ENCODE peak calls at places on chromosomes 2 and 18, in five cellular contexts. P, A, Z, G and N are unnamed samples. For H3K27me3, the result is how much of the 10 kb centered on the place peaks cover.

GRCh38 chr18:8339958-8340357 is 269.3 kb upstream of the RAB12 start:
- DNase-seq in P (no peak), A (no peak), G (no peak), Z (peak), N (no peak)

GRCh38 chr2:1988049-1988448 is 243.7 kb upstream of the PXDN start:
- DNase-seq in P (no peak), A (no peak), Z (no peak), G (no peak), N (no peak)

GRCh38 chr18:34971313-34971712 is 69.9 kb upstream of the MAPRE2 start:
- DNase-seq in P (no peak), A (no peak), Z (no peak), G (no peak), N (no peak)

GRCh38 chr2:208306291-208306690 is 40.2 kb downstream of the PIKFYVE start:
- DNase-seq in Z (no peak), G (no peak), P (no peak), A (no peak), N (peak)

GRCh38 chr2:23600336-23600735 is 215.4 kb downstream of the KLHL29 start:
- DNase-seq in P (no peak), G (peak), A (no peak), Z (no peak), N (no peak)

GRCh38 chr18:47632970-47633635 is 297.4 kb downstream of the SMAD2 start:
- DNase-seq in Z (no peak), G (no peak), A (no peak), P (no peak), N (no peak)

GRCh38 chr18:37662099-37662498 is 96.5 kb upstream of the CELF4 start:
- DNase-seq in Z (no peak), A (no peak), P (no peak), G (no peak), N (no peak)

GRCh38 chr2:78985558-78985957 is 39.9 kb upstream of the REG3G start:
- DNase-seq in P (no peak), A (no peak), Z (no peak), G (no peak), N (no peak)

GRCh38 chr18:78073275-78073674 is 823.6 kb downstream of the GALR1 start:
- DNase-seq in G (no peak), P (no peak), A (no peak), Z (no peak), N (no peak)

GRCh38 chr18:62281684-62282083 is 43.4 kb upstream of the TNFRSF11A start:
- DNase-seq in P (no peak), A (no peak), Z (no peak), G (no peak), N (peak)

GRCh38 chr18:59276047-59276446 is 2.8 kb upstream of the RAX start:
- DNase-seq in P (no peak), G (no peak), A (no peak), Z (no peak), N (no peak)

GRCh38 chr18:59275406-59275949 is 2.2 kb upstream of the RAX start:
- DNase-seq in A (no peak), Z (no peak), P (no peak), G (no peak), N (no peak)

GRCh38 chr18:59272971-59273935 is at the start of gene RAX:
- DNase-seq in P (no peak), A (no peak), Z (no peak), G (no peak), N (no peak)

GRCh38 chr18:59272221-59272888 is 899 bp downstream of the RAX start:
- DNase-seq in G (no peak), A (no peak), P (no peak), Z (no peak), N (no peak)

GRCh38 chr18:59273936-59274928 is 978 bp upstream of the RAX start:
- DNase-seq in Z (no peak), A (no peak), P (no peak), G (no peak), N (no peak)
- H3K27me3 ChIP-seq in Z (half or more), A (half or more), P (half or more), G (half or more), N (half or more)

DNA sequence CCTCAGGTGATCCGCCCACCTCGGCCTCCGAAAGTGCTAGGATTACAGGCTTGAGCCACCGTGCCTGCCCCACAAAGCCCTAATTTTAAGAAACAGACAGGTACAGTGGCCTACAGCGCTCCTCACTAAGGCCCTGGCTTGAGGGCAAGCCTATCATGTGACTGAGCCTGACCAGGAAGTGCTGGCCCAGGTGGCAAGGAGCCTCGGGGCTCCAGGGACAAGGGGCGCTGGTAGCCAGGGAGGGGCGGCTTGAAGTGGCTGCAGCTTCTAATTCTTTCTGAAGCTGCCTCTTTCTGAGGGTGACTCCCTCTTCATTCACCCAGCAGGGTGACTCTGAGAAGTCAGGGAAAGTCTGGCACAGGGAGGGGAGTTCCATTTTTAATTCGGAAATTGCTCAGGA is 115.8 kb downstream of the FAM210A start:
- DNase-seq in G (peak), P (no peak), A (peak), Z (no peak), N (no peak)
- H3K4me3 ChIP-seq in G (peak), P (peak), A (peak), Z (peak), N (no peak)

DNA sequence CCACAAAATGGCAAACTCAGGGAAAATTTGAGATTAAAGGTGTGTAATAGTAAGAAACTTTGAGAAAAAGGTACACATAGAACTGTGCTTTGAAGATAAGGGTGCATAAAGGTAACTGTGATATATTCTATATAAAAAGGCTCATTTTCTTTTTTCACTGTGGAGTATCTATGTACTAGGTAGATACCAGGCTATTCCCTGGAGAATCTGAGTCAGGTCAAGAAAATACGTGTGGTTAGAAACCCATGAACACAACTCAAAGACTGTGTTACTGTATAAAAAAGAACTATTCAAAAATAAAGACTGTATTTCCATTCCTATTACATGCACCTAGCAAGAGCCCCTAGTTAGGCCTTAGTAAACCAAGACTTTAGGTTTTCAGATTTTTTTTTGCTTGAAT is 100.1 kb upstream of the GRB14 start:
- DNase-seq in P (no peak), A (no peak), G (no peak), Z (no peak), N (no peak)
- H3K27me3 ChIP-seq in P (under half), A (under half), G (under half), Z (under half), N (under half)

GRCh38 chr2:189267925-189268579 is 88.5 kb upstream of the COL5A2 start:
- DNase-seq in Z (no peak), P (no peak), A (no peak), G (no peak), N (no peak)
- H3K4me3 ChIP-seq in Z (no peak), P (no peak), A (no peak), G (no peak), N (no peak)

GRCh38 chr2:192469612-192470011 is 274.9 kb upstream of the TMEFF2 start:
- DNase-seq in Z (no peak), G (no peak), P (no peak), A (no peak), N (no peak)

GRCh38 chr2:192465145-192465544 is 270.4 kb upstream of the TMEFF2 start:
- DNase-seq in P (no peak), G (no peak), Z (no peak), A (no peak), N (no peak)

GRCh38 chr2:192473331-192473730 is 278.6 kb upstream of the TMEFF2 start:
- DNase-seq in P (no peak), Z (no peak), A (no peak), G (no peak), N (no peak)

GRCh38 chr2:192467953-192468660 is 273.4 kb upstream of the TMEFF2 start:
- DNase-seq in P (no peak), A (no peak), Z (no peak), G (no peak), N (no peak)
- H3K27me3 ChIP-seq in P (under half), A (under half), Z (under half), G (under half), N (under half)

DNA sequence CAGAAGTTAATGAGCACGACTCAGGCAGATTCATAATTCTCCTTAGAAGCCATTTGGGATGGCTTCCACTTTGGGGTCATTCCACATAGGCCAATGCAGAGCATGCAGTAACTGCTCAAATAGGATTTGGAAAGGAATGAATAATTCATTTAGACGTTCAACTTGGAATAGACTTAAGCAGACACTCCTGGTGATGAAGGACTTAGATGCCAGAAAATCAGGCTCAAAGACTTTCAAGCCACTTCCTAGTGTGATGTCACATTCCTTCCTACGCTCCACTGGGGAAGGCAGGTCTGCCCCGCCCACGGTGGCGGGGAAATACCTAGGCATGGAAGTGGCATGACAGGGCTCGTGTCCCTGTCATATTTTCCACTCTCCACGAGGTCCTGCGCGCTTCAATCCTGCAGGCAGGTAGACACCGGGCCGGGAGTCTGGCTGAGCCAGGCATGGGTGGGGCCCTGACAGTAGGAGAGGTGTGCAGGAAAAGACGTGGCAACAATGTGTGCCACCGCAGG is at the start of gene IL1RL2:
- DNase-seq in P (no peak), Z (no peak), G (peak), A (peak), N (no peak)
- H3K4me3 ChIP-seq in P (peak), Z (peak), G (peak), A (peak), N (peak)

GRCh38 chr2:238926761-238927611 is 79.1 kb downstream of the TWIST2 start:
- DNase-seq in A (no peak), G (peak), Z (peak), P (no peak), N (no peak)
- H3K27me3 ChIP-seq in A (under half), G (under half), Z (under half), P (under half), N (under half)

GRCh38 chr18:75226301-75226955 is 15.8 kb downstream of the TSHZ1 start:
- DNase-seq in Z (peak), A (no peak), G (no peak), P (no peak), N (no peak)

GRCh38 chr18:75228967-75229366 is 18.4 kb downstream of the TSHZ1 start:
- DNase-seq in G (no peak), Z (no peak), P (no peak), A (no peak), N (no peak)

GRCh38 chr18:75227535-75227934 is 16.9 kb downstream of the TSHZ1 start:
- DNase-seq in G (no peak), P (no peak), Z (no peak), A (no peak), N (no peak)

GRCh38 chr18:75229437-75229836 is 18.8 kb downstream of the TSHZ1 start:
- DNase-seq in P (no peak), G (no peak), Z (no peak), A (no peak), N (no peak)

DNA sequence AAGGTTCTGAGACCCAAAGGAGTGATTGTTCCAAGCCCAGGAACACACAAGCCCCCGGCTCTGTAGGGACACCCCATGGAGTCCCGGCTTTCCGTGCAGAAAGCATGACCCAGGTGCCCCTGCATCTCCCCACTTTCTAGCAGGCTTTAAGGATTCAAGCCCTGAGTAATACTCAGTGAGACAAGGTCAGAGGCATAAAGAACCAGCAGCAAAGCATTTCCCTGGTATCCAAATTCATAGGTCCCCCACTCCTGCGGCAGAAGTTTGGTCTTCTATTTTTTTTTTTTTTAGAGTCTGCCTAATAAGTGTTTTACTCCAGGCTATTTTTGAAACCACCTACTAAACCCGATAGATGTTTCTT is 16.3 kb downstream of the TSHZ1 start:
- DNase-seq in Z (no peak), A (no peak), P (no peak), G (no peak), N (no peak)
- H3K4me3 ChIP-seq in Z (peak), A (peak), P (peak), G (no peak), N (peak)